ENCODE peak calls at places on chromosomes 13 and 19, in five cellular contexts. C, T, I, F and Y are unnamed samples.

GRCh38 chr19:47406711-47407416 is 12.5 kb downstream of the MEIS3 start:
- DNase-seq in C (peak; percentile 73), T (no peak), I (no peak), F (no peak), Y (no peak)

GRCh38 chr13:52786747-52787146 is 47.1 kb upstream of the CNMD start:
- DNase-seq in C (no peak), T (no peak), I (peak; percentile 67), F (peak; percentile 35), Y (no peak)

GRCh38 chr13:85806553-85807175 is 7.4 kb upstream of the SLITRK6 start:
- DNase-seq in C (no peak), T (no peak), I (peak; percentile 28), F (no peak), Y (no peak)

GRCh38 chr13:77894743-77895142 is 23.9 kb downstream of the EDNRB start:
- DNase-seq in C (no peak), T (no peak), I (no peak), F (no peak), Y (no peak)

GRCh38 chr19:2691951-2692350 is 10.5 kb downstream of the GNG7 start:
- DNase-seq in C (no peak), T (no peak), I (no peak), F (peak; percentile 76), Y (no peak)

GRCh38 chr19:40718774-40719391 is 2.0 kb downstream of the ITPKC start:
- DNase-seq in C (peak; percentile 52), T (peak; percentile 45), I (peak; percentile 59), F (no peak), Y (peak; percentile 95)

GRCh38 chr13:46831588-46832194 is 34.7 kb upstream of the ESD start:
- DNase-seq in C (peak; percentile 44), T (no peak), I (peak; percentile 51), F (no peak), Y (no peak)

GRCh38 chr19:45469132-45469834 is 1.5 kb downstream of the FOSB start:
- DNase-seq in C (peak; percentile 94), T (peak; percentile 94), I (peak; percentile 76), F (peak; percentile 75), Y (peak; percentile 91)

GRCh38 chr19:17997969-17998826 is 9.8 kb upstream of the ARRDC2 start:
- DNase-seq in C (peak; percentile 77), T (no peak), I (peak; percentile 60), F (no peak), Y (no peak)

GRCh38 chr19:19226663-19227062 is 14.9 kb downstream of the NCAN start:
- DNase-seq in C (no peak), T (no peak), I (no peak), F (no peak), Y (no peak)

GRCh38 chr13:93270769-93271753 is 44.5 kb downstream of the GPC6 start:
- DNase-seq in C (no peak), T (no peak), I (no peak), F (no peak), Y (no peak)

GRCh38 chr13:23610187-23610576 is 40.0 kb downstream of the TNFRSF19 start:
- DNase-seq in C (no peak), T (peak; percentile 49), I (no peak), F (no peak), Y (no peak)

GRCh38 chr13:105450784-105451183 is 1084.7 kb downstream of the EFNB2 start:
- DNase-seq in C (no peak), T (no peak), I (no peak), F (no peak), Y (no peak)